ENCODE peak calls at places on chromosomes 12 and 14, in nine cellular contexts. One of them, this sample, is unnamed.

GRCh38 chr14:44149597-44149996 is 357.5 kb downstream of the FSCB start:
- DNase-seq in lung: no peak
- DNase-seq in CD8-positive, alpha-beta T cell: no peak
- DNase-seq in GM10248: no peak
- DNase-seq in PC-9: peak
- DNase-seq in bronchial epithelial cell: peak
- DNase-seq in neural crest cell: peak
- DNase-seq in kidney epithelial cell: peak
- DNase-seq in spleen: no peak
- DNase-seq in this sample: no peak

GRCh38 chr12:120024193-120024592 is 35.2 kb downstream of the BICDL1 start:
- DNase-seq in PC-9: no peak
- DNase-seq in spleen: no peak
- DNase-seq in CD8-positive, alpha-beta T cell: no peak
- DNase-seq in kidney epithelial cell: no peak
- DNase-seq in GM10248: no peak
- DNase-seq in neural crest cell: no peak
- DNase-seq in bronchial epithelial cell: no peak
- DNase-seq in lung: no peak
- DNase-seq in this sample: no peak

GRCh38 chr12:31393004-31393550 is 67.1 kb upstream of the SINHCAF start:
- DNase-seq in neural crest cell: no peak
- DNase-seq in CD8-positive, alpha-beta T cell: no peak
- DNase-seq in bronchial epithelial cell: no peak
- DNase-seq in PC-9: no peak
- DNase-seq in spleen: no peak
- DNase-seq in lung: no peak
- DNase-seq in GM10248: no peak
- DNase-seq in kidney epithelial cell: no peak
- DNase-seq in this sample: no peak

GRCh38 chr12:23579257-23579656 is 370.2 kb downstream of the SOX5 start:
- DNase-seq in CD8-positive, alpha-beta T cell: no peak
- DNase-seq in neural crest cell: no peak
- DNase-seq in PC-9: no peak
- DNase-seq in GM10248: no peak
- DNase-seq in lung: no peak
- DNase-seq in bronchial epithelial cell: no peak
- DNase-seq in kidney epithelial cell: no peak
- DNase-seq in spleen: no peak
- DNase-seq in this sample: no peak

GRCh38 chr12:120047072-120047471 is 58.0 kb downstream of the BICDL1 start:
- DNase-seq in spleen: no peak
- DNase-seq in neural crest cell: no peak
- DNase-seq in lung: no peak
- DNase-seq in CD8-positive, alpha-beta T cell: no peak
- DNase-seq in bronchial epithelial cell: no peak
- DNase-seq in kidney epithelial cell: no peak
- DNase-seq in PC-9: no peak
- DNase-seq in GM10248: no peak
- DNase-seq in this sample: no peak

GRCh38 chr12:120474092-120474960 is 4.8 kb upstream of the SRSF9 start:
- DNase-seq in bronchial epithelial cell: peak
- DNase-seq in kidney epithelial cell: peak
- DNase-seq in GM10248: no peak
- DNase-seq in CD8-positive, alpha-beta T cell: no peak
- DNase-seq in PC-9: peak
- DNase-seq in lung: no peak
- DNase-seq in spleen: no peak
- DNase-seq in neural crest cell: no peak
- DNase-seq in this sample: peak

GRCh38 chr14:23209651-23210423 is 26.4 kb upstream of the SLC7A8 start:
- DNase-seq in lung: no peak
- DNase-seq in neural crest cell: no peak
- DNase-seq in CD8-positive, alpha-beta T cell: no peak
- DNase-seq in kidney epithelial cell: no peak
- DNase-seq in spleen: no peak
- DNase-seq in GM10248: no peak
- DNase-seq in PC-9: no peak
- DNase-seq in bronchial epithelial cell: peak
- DNase-seq in this sample: no peak

GRCh38 chr12:62191747-62192485 is 68.3 kb upstream of the USP15 start:
- DNase-seq in kidney epithelial cell: no peak
- DNase-seq in lung: no peak
- DNase-seq in neural crest cell: no peak
- DNase-seq in PC-9: no peak
- DNase-seq in GM10248: peak
- DNase-seq in spleen: peak
- DNase-seq in CD8-positive, alpha-beta T cell: peak
- DNase-seq in bronchial epithelial cell: peak
- DNase-seq in this sample: no peak

GRCh38 chr12:49798934-49799333 is 29.3 kb downstream of the NCKAP5L start:
- DNase-seq in neural crest cell: no peak
- DNase-seq in PC-9: no peak
- DNase-seq in lung: no peak
- DNase-seq in GM10248: no peak
- DNase-seq in spleen: no peak
- DNase-seq in CD8-positive, alpha-beta T cell: no peak
- DNase-seq in bronchial epithelial cell: no peak
- DNase-seq in kidney epithelial cell: no peak
- DNase-seq in this sample: no peak

GRCh38 chr12:122318607-122319311 is 52.5 kb upstream of the VPS33A start:
- DNase-seq in GM10248: no peak
- DNase-seq in lung: no peak
- DNase-seq in PC-9: peak
- DNase-seq in CD8-positive, alpha-beta T cell: no peak
- DNase-seq in bronchial epithelial cell: peak
- DNase-seq in kidney epithelial cell: peak
- DNase-seq in neural crest cell: no peak
- DNase-seq in spleen: no peak
- DNase-seq in this sample: no peak

GRCh38 chr14:58747181-58747580 is 109.4 kb downstream of the DACT1 start:
- DNase-seq in neural crest cell: no peak
- DNase-seq in kidney epithelial cell: peak
- DNase-seq in PC-9: no peak
- DNase-seq in bronchial epithelial cell: peak
- DNase-seq in CD8-positive, alpha-beta T cell: no peak
- DNase-seq in GM10248: no peak
- DNase-seq in spleen: no peak
- DNase-seq in lung: peak
- DNase-seq in this sample: peak

GRCh38 chr14:68012861-68013260 is 193.3 kb downstream of the RAD51B start:
- DNase-seq in bronchial epithelial cell: no peak
- DNase-seq in neural crest cell: no peak
- DNase-seq in kidney epithelial cell: no peak
- DNase-seq in GM10248: no peak
- DNase-seq in CD8-positive, alpha-beta T cell: no peak
- DNase-seq in PC-9: no peak
- DNase-seq in lung: no peak
- DNase-seq in spleen: no peak
- DNase-seq in this sample: no peak

GRCh38 chr12:68981536-68981935 is 48.6 kb upstream of the CPM start:
- DNase-seq in bronchial epithelial cell: no peak
- DNase-seq in lung: no peak
- DNase-seq in kidney epithelial cell: no peak
- DNase-seq in neural crest cell: no peak
- DNase-seq in CD8-positive, alpha-beta T cell: no peak
- DNase-seq in PC-9: no peak
- DNase-seq in spleen: no peak
- DNase-seq in GM10248: no peak
- DNase-seq in this sample: no peak

GRCh38 chr14:52949711-52950409 is 990 bp downstream of the FERMT2 start:
- DNase-seq in GM10248: no peak
- DNase-seq in bronchial epithelial cell: peak
- DNase-seq in CD8-positive, alpha-beta T cell: no peak
- DNase-seq in lung: peak
- DNase-seq in neural crest cell: no peak
- DNase-seq in kidney epithelial cell: no peak
- DNase-seq in spleen: no peak
- DNase-seq in PC-9: no peak
- DNase-seq in this sample: no peak

GRCh38 chr14:63644741-63645140 is 3.1 kb upstream of the WDR89 start:
- DNase-seq in lung: no peak
- DNase-seq in kidney epithelial cell: no peak
- DNase-seq in bronchial epithelial cell: peak
- DNase-seq in spleen: no peak
- DNase-seq in neural crest cell: no peak
- DNase-seq in PC-9: no peak
- DNase-seq in CD8-positive, alpha-beta T cell: no peak
- DNase-seq in GM10248: no peak
- DNase-seq in this sample: no peak

GRCh38 chr12:101564912-101565311 is 29.9 kb upstream of the MYBPC1 start:
- DNase-seq in CD8-positive, alpha-beta T cell: no peak
- DNase-seq in neural crest cell: no peak
- DNase-seq in lung: no peak
- DNase-seq in bronchial epithelial cell: no peak
- DNase-seq in kidney epithelial cell: no peak
- DNase-seq in spleen: no peak
- DNase-seq in GM10248: no peak
- DNase-seq in PC-9: no peak
- DNase-seq in this sample: no peak

GRCh38 chr12:11580125-11580751 is 69.2 kb upstream of the ETV6 start:
- DNase-seq in neural crest cell: no peak
- DNase-seq in GM10248: peak
- DNase-seq in bronchial epithelial cell: peak
- DNase-seq in lung: peak
- DNase-seq in spleen: no peak
- DNase-seq in kidney epithelial cell: peak
- DNase-seq in CD8-positive, alpha-beta T cell: no peak
- DNase-seq in PC-9: peak
- DNase-seq in this sample: no peak
- TF ChIP-seq CTCF in neural crest cell: no peak
- TF ChIP-seq CTCF in GM10248: no peak
- TF ChIP-seq CTCF in bronchial epithelial cell: no peak
- TF ChIP-seq CTCF in lung: no peak
- TF ChIP-seq CTCF in spleen: no peak
- TF ChIP-seq CTCF in kidney epithelial cell: no peak
- TF ChIP-seq CTCF in CD8-positive, alpha-beta T cell: no peak
- TF ChIP-seq CTCF in PC-9: no peak
- TF ChIP-seq CTCF in this sample: no peak

GRCh38 chr14:77376771-77377501 is at the start of the genes SAMD15 and TMED8:
- DNase-seq in GM10248: peak
- DNase-seq in spleen: peak
- DNase-seq in PC-9: peak
- DNase-seq in lung: peak
- DNase-seq in bronchial epithelial cell: peak
- DNase-seq in kidney epithelial cell: peak
- DNase-seq in CD8-positive, alpha-beta T cell: peak
- DNase-seq in neural crest cell: peak
- DNase-seq in this sample: peak
- TF ChIP-seq CTCF in GM10248: peak
- TF ChIP-seq CTCF in spleen: peak
- TF ChIP-seq CTCF in PC-9: peak
- TF ChIP-seq CTCF in lung: no peak
- TF ChIP-seq CTCF in bronchial epithelial cell: peak
- TF ChIP-seq CTCF in kidney epithelial cell: peak
- TF ChIP-seq CTCF in CD8-positive, alpha-beta T cell: no peak
- TF ChIP-seq CTCF in neural crest cell: peak
- TF ChIP-seq CTCF in this sample: no peak

DNA sequence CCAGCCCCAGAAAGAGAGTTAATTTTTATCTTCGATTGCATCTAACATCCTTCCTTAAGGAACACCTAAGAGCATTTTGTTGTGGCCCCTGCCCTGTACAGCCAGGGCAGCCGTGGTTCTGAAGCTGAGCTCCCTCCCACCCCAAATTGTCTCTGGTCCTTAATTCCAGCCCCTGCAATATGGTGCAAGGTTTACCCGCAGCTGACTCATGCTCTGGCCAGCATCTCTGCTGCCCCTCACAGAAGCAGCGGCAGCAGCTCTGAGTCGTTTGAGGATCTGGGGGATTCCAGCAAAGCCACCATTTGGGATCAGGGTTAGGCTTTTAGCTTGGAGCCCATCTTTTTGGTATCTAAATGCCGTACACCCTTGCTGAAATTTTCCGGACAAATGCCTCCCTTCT is 3.3 kb downstream of the DLK1 start:
- DNase-seq in PC-9: no peak
- DNase-seq in lung: no peak
- DNase-seq in bronchial epithelial cell: no peak
- DNase-seq in GM10248: no peak
- DNase-seq in neural crest cell: no peak
- DNase-seq in spleen: peak
- DNase-seq in CD8-positive, alpha-beta T cell: no peak
- DNase-seq in kidney epithelial cell: no peak
- DNase-seq in this sample: no peak
- TF ChIP-seq CTCF in PC-9: no peak
- TF ChIP-seq CTCF in lung: no peak
- TF ChIP-seq CTCF in bronchial epithelial cell: no peak
- TF ChIP-seq CTCF in GM10248: no peak
- TF ChIP-seq CTCF in neural crest cell: no peak
- TF ChIP-seq CTCF in spleen: no peak
- TF ChIP-seq CTCF in CD8-positive, alpha-beta T cell: no peak
- TF ChIP-seq CTCF in kidney epithelial cell: no peak
- TF ChIP-seq CTCF in this sample: no peak

DNA sequence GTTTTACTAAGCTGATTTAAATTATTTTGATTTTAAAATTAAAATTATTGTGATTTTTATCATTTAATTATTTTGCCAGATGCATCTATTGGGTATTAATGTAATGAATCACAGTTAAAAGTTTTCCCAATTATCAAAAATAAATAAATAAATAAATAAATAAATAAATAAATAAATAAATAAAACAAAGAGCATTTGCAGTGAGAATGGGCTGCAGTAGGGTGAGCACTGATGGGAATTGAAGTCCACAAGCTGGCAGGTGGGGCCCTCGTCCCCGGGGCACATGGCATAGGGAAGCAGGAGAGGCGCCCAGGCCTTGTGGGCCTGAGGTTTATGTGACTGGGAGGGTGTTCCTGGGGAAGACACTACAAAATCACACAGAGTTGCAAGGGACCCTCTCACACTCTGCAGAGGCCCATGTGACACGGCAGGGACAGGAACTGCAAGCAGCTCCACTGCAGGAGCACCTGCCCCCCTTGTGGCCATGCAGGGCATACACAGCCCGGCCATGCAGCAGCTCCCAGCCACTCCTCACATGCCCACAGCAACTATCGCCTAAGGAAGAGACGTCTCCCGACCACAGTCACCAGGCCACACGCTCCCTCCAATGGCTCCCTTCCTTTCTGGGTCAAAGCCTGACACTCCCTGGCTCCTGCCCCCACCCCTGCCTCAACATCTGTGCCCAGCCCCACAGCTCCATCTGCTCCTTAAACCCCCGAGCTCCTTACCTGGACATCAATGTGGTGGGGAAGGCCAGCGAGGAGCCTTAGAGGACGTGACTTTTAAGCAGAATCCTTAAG is 256.3 kb upstream of the SFSWAP start:
- DNase-seq in GM10248: peak
- DNase-seq in bronchial epithelial cell: no peak
- DNase-seq in CD8-positive, alpha-beta T cell: no peak
- DNase-seq in kidney epithelial cell: no peak
- DNase-seq in PC-9: peak
- DNase-seq in lung: no peak
- DNase-seq in spleen: peak
- DNase-seq in neural crest cell: peak
- DNase-seq in this sample: no peak
- TF ChIP-seq CTCF in GM10248: peak
- TF ChIP-seq CTCF in bronchial epithelial cell: no peak
- TF ChIP-seq CTCF in CD8-positive, alpha-beta T cell: no peak
- TF ChIP-seq CTCF in kidney epithelial cell: peak
- TF ChIP-seq CTCF in PC-9: peak
- TF ChIP-seq CTCF in lung: peak
- TF ChIP-seq CTCF in spleen: peak
- TF ChIP-seq CTCF in neural crest cell: peak
- TF ChIP-seq CTCF in this sample: peak